ENCODE peak calls at places on chromosomes 13 and 19, in ten cellular contexts. Q, N, I, J, P, M, F, Z, K and W are unnamed samples. For H3K4me1, the result is how much of the 10 kb centered on the place peaks cover.

GRCh38 chr19:17138937-17139598 is 63.5 kb downstream of the MYO9B start:
- DNase-seq in Q (peak), N (peak), I (peak), J (no peak), P (no peak), M (no peak), F (no peak), Z (no peak), K (no peak), W (no peak)

GRCh38 chr19:55087542-55087935 is 11.9 kb downstream of the EPS8L1 start:
- DNase-seq in Q (no peak), N (peak), I (peak), J (no peak), P (no peak), M (no peak), F (no peak), Z (no peak), K (no peak), W (no peak)

GRCh38 chr13:100330662-100331061 is 241.8 kb downstream of the PCCA start:
- DNase-seq in Q (no peak), N (peak), I (no peak), J (no peak), P (no peak), M (no peak), F (no peak), Z (no peak), K (no peak), W (no peak)

GRCh38 chr19:52070496-52070895 is 21.9 kb upstream of the ZNF432 start:
- DNase-seq in Q (no peak), N (peak), I (no peak), J (peak), P (peak), M (no peak), F (no peak), Z (no peak), K (no peak), W (no peak)

GRCh38 chr19:35100588-35101533 is 14.8 kb upstream of the FXYD3 start:
- DNase-seq in Q (no peak), N (no peak), I (no peak), J (no peak), P (no peak), M (no peak), F (no peak), Z (no peak), K (no peak), W (no peak)

GRCh38 chr19:49327878-49328544 is 3.0 kb upstream of the SLC6A16 start:
- DNase-seq in Q (peak), N (peak), I (no peak), J (peak), P (no peak), M (no peak), F (peak), Z (no peak), K (no peak), W (no peak)

GRCh38 chr13:76792680-76793334 is 93.4 kb downstream of the KCTD12 start:
- DNase-seq in Q (no peak), N (peak), I (peak), J (peak), P (peak), M (peak), F (no peak), Z (no peak), K (no peak), W (no peak)

GRCh38 chr13:24894972-24895300 is 131.0 kb downstream of the RNF17 start:
- DNase-seq in Q (no peak), N (no peak), I (no peak), J (no peak), P (no peak), M (no peak), F (no peak), Z (no peak), K (no peak), W (no peak)

GRCh38 chr19:14731200-14731599 is 41.4 kb downstream of the ZNF333 start:
- DNase-seq in Q (peak), N (no peak), I (no peak), J (peak), P (no peak), M (no peak), F (no peak), Z (no peak), K (no peak), W (no peak)

GRCh38 chr19:7871280-7871529 is 3.0 kb downstream of the PRR36 start:
- DNase-seq in Q (no peak), N (no peak), I (no peak), J (no peak), P (no peak), M (no peak), F (peak), Z (no peak), K (no peak), W (no peak)

GRCh38 chr19:13797870-13798269 is 2.6 kb downstream of the ZSWIM4 start:
- DNase-seq in Q (no peak), N (peak), I (peak), J (peak), P (peak), M (no peak), F (no peak), Z (no peak), K (peak), W (no peak)

GRCh38 chr13:46663216-46663615 is 110.2 kb downstream of the LRCH1 start:
- DNase-seq in Q (no peak), N (no peak), I (no peak), J (no peak), P (no peak), M (no peak), F (peak), Z (no peak), K (no peak), W (no peak)

GRCh38 chr13:40271931-40272775 is 394.3 kb downstream of the FOXO1 start:
- DNase-seq in Q (no peak), N (peak), I (peak), J (peak), P (peak), M (peak), F (peak), Z (no peak), K (peak), W (no peak)

GRCh38 chr19:46147791-46148288 is at the start of gene IGFL2:
- DNase-seq in Q (no peak), N (peak), I (no peak), J (peak), P (peak), M (no peak), F (no peak), Z (no peak), K (no peak), W (no peak)

GRCh38 chr19:58328999-58329398 is 2.2 kb downstream of the ZSCAN22 start:
- DNase-seq in Q (no peak), N (no peak), I (no peak), J (peak), P (no peak), M (no peak), F (peak), Z (peak), K (no peak), W (no peak)

DNA sequence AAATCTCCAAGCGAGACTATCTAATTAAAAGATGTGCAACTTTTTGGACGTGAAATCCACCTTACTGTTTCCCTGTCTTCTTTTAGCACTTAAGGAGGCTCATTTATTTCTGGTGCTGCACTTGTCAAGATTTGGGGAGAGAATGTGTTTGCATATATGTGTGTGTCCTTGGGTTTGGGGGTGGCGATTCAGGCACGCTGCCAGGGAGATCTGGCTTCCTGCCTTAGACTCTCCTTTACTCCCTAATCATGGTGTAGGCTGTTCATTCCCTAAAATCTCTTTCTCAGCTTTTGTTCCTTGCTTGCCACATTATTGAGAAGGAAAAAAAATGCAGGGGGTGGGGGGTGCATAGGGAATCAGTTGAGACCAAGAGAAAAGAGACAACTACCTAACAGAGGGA is 271.2 kb downstream of the DCLK1 start:
- DNase-seq in Q (no peak), N (no peak), I (no peak), J (no peak), P (no peak), M (no peak), F (no peak), Z (no peak), K (no peak), W (no peak)
- H3K4me1 ChIP-seq in Q (under half), N (under half), I (under half), J (under half), P (under half), M (under half), F (under half), Z (under half), K (under half), W (under half)

GRCh38 chr13:21043898-21044297 is 17.5 kb downstream of the LATS2 start:
- DNase-seq in Q (no peak), N (peak), I (no peak), J (no peak), P (no peak), M (no peak), F (no peak), Z (no peak), K (no peak), W (no peak)

GRCh38 chr13:21047087-21047486 is 14.3 kb downstream of the LATS2 start:
- DNase-seq in Q (no peak), N (no peak), I (no peak), J (no peak), P (no peak), M (no peak), F (no peak), Z (no peak), K (no peak), W (no peak)

GRCh38 chr13:21046203-21046602 is 15.2 kb downstream of the LATS2 start:
- DNase-seq in Q (no peak), N (no peak), I (no peak), J (no peak), P (no peak), M (no peak), F (no peak), Z (no peak), K (no peak), W (no peak)

GRCh38 chr13:21047591-21048282 is 13.6 kb downstream of the LATS2 start:
- DNase-seq in Q (no peak), N (no peak), I (no peak), J (no peak), P (no peak), M (no peak), F (no peak), Z (no peak), K (no peak), W (no peak)

DNA sequence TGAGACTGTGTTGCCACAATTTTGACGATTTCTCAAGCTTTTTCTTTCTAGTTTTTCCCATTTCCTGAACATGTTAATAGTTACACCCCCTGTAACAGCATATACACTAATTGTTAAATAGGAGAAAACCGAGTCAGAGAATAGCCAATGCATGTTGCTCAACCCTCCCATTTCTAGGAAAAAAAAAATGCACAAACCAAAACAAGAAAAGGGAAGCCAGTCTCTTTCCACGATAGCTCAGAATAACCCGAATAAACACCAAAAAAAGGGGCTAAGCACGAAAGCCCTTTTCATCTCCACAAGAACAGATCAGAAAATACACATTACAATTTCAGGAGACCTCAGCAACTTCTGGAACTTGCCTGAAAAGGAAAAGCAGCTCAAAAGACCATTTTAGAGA is 16.3 kb downstream of the LATS2 start:
- DNase-seq in Q (no peak), N (no peak), I (no peak), J (no peak), P (no peak), M (no peak), F (no peak), Z (no peak), K (no peak), W (no peak)
- H3K27ac ChIP-seq in Q (no peak), N (no peak), I (peak), J (no peak), P (no peak), M (no peak), F (no peak), Z (no peak), K (peak), W (no peak)

GRCh38 chr19:4197625-4198466 is 15.4 kb downstream of the ANKRD24 start:
- DNase-seq in Q (no peak), N (peak), I (no peak), J (no peak), P (peak), M (no peak), F (peak), Z (peak), K (no peak), W (no peak)

GRCh38 chr19:4198467-4199126 is 16.1 kb downstream of the ANKRD24 start:
- DNase-seq in Q (no peak), N (no peak), I (no peak), J (no peak), P (no peak), M (no peak), F (no peak), Z (no peak), K (no peak), W (no peak)

GRCh38 chr19:4196587-4197148 is 14.2 kb downstream of the ANKRD24 start:
- DNase-seq in Q (no peak), N (no peak), I (no peak), J (no peak), P (no peak), M (no peak), F (no peak), Z (no peak), K (no peak), W (no peak)

GRCh38 chr19:4196009-4196408 is 13.5 kb downstream of the ANKRD24 start:
- DNase-seq in Q (no peak), N (no peak), I (no peak), J (no peak), P (no peak), M (no peak), F (no peak), Z (no peak), K (no peak), W (no peak)

DNA sequence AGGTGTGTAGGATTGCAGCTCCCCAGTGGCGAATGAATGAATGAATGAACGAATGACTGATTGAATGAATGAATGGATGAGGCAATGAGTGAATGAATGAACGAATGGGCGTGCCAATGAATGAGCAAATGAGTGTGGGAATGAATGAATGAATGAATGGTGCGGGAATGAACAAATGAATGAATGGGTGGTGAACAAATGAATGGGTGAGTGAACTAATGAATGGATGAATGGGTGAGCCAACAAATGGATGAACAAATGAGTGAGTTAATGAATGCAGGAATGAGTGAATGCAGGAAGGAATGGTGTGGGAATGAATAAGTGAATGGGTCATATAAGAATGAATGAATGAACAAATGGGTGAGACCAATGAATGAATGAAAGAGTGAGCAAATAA is 14.7 kb downstream of the ANKRD24 start:
- DNase-seq in Q (no peak), N (no peak), I (no peak), J (no peak), P (no peak), M (no peak), F (no peak), Z (no peak), K (no peak), W (no peak)
- H3K4me1 ChIP-seq in Q (under half), N (under half), I (under half), J (under half), P (under half), M (under half), F (under half), Z (under half), K (under half), W (under half)

DNA sequence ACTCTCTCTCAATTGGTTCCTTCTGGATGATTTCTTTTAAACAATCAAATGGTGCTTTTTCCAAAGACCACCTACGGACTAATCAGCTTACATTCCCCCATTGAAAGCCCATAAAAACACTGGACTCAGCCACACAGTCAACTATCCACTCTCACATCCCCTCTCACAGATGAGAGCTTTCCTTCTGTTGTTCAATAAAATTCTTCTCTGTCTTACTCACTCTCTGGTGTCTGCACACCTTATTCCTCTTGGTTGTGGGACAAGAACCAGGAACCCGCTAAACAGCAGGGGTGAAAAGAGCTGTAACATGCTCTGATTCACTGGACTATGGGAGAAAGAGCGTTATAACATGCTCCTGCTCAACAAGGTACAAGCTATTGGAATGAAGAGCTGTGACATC is 2896.2 kb downstream of the PCDH9 start:
- DNase-seq in Q (no peak), N (no peak), I (no peak), J (no peak), P (no peak), M (no peak), F (peak), Z (no peak), K (no peak), W (no peak)
- H3K27ac ChIP-seq in Q (no peak), N (no peak), I (no peak), J (no peak), P (no peak), M (no peak), F (no peak), Z (no peak), K (no peak), W (no peak)

DNA sequence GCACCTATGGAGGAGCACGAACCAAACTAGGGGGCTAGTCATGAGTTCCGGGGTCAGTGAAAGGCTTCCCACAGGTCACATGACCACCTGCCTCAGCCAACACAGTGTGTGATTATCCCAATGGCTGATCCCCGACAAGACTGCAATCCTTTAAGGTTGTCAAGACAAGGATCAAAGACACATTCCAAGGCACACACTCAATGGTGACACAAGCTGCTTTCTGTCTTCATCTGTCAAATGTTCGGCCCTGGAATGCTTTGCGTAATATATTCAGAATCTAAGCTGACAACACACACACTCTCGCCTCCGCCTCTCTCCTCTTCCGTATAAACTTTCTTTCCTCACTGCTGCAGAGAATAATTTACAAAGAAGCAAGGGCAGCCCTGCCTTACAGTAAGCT is 11.7 kb downstream of the RANBP3 start:
- DNase-seq in Q (no peak), N (peak), I (no peak), J (no peak), P (no peak), M (no peak), F (no peak), Z (no peak), K (no peak), W (no peak)
- H3K4me1 ChIP-seq in Q (half or more), N (under half), I (half or more), J (under half), P (under half), M (under half), F (under half), Z (under half), K (under half), W (under half)

GRCh38 chr13:97220151-97220900 is 1.8 kb upstream of the MBNL2 start:
- DNase-seq in Q (no peak), N (no peak), I (no peak), J (peak), P (no peak), M (no peak), F (no peak), Z (no peak), K (no peak), W (no peak)
- H3K27ac ChIP-seq in Q (peak), N (no peak), I (no peak), J (no peak), P (peak), M (no peak), F (no peak), Z (no peak), K (no peak), W (no peak)

GRCh38 chr13:27082325-27082724 is 89.3 kb downstream of the USP12 start:
- DNase-seq in Q (no peak), N (peak), I (no peak), J (no peak), P (no peak), M (no peak), F (no peak), Z (no peak), K (no peak), W (no peak)

GRCh38 chr13:27079421-27079958 is 92.1 kb downstream of the USP12 start:
- DNase-seq in Q (no peak), N (peak), I (no peak), J (no peak), P (peak), M (no peak), F (peak), Z (no peak), K (no peak), W (peak)

GRCh38 chr13:27083183-27083582 is 88.4 kb downstream of the USP12 start:
- DNase-seq in Q (no peak), N (no peak), I (no peak), J (no peak), P (no peak), M (no peak), F (no peak), Z (no peak), K (no peak), W (no peak)

GRCh38 chr13:27080018-27080948 is 91.3 kb downstream of the USP12 start:
- DNase-seq in Q (no peak), N (no peak), I (no peak), J (no peak), P (no peak), M (no peak), F (no peak), Z (no peak), K (no peak), W (no peak)

DNA sequence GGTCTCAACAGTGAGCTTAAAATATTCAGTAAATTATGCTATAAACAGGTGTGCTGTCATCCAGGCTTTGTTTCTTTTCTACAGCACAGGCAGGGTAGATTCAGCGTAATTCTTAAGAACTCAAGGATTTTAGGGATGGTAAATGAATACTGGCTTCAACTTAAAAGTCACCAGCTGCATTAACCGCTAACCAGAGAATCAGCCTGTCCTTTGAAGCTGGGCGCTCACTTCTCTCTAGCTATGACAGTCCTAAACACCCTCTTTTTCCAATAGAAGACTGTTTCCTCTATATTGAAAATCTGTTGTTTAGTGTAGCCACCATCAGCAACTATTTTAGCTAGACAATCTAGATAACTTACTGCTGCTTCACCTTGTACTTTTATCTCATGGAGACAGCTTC is 89.7 kb downstream of the USP12 start:
- DNase-seq in Q (no peak), N (no peak), I (no peak), J (no peak), P (no peak), M (no peak), F (no peak), Z (no peak), K (no peak), W (no peak)
- H3K4me1 ChIP-seq in Q (under half), N (under half), I (under half), J (under half), P (under half), M (under half), F (under half), Z (under half), K (under half), W (under half)

GRCh38 chr13:111893607-111894443 is 173.1 kb upstream of the SOX1 start:
- DNase-seq in Q (no peak), N (no peak), I (no peak), J (no peak), P (no peak), M (no peak), F (peak), Z (no peak), K (peak), W (no peak)
- H3K27ac ChIP-seq in Q (no peak), N (no peak), I (no peak), J (no peak), P (no peak), M (no peak), F (no peak), Z (no peak), K (no peak), W (no peak)

GRCh38 chr19:41309225-41310030 is 544 bp upstream of the CCDC97 start:
- DNase-seq in Q (no peak), N (no peak), I (no peak), J (peak), P (no peak), M (no peak), F (no peak), Z (no peak), K (no peak), W (no peak)
- H3K4me1 ChIP-seq in Q (under half), N (under half), I (half or more), J (under half), P (under half), M (under half), F (under half), Z (under half), K (under half), W (under half)

GRCh38 chr19:5364674-5365073 is 24.1 kb upstream of the PTPRS start:
- DNase-seq in Q (no peak), N (no peak), I (no peak), J (no peak), P (no peak), M (no peak), F (peak), Z (peak), K (no peak), W (no peak)
- H3K27ac ChIP-seq in Q (no peak), N (no peak), I (no peak), J (no peak), P (no peak), M (no peak), F (no peak), Z (no peak), K (no peak), W (no peak)